ENCODE peak calls at places on chromosomes 11 and 22, in eight cellular contexts. E is left ventricle myocardium inferior; H is EL; D is activated T-cell treated with anti-CD3 and anti-CD28 coated beads, Interleukin-2, amount 50 U/mL, for 72 hours; Y is Jurkat, Clone E6-1; F is neural progenitor cell; Z is neuronal stem cell; C is dermis blood vessel endothelial cell. M is an unnamed sample.

GRCh38 chr11:29773656-29774264 is 243.1 kb downstream of the KCNA4 start:
- DNase-seq in E (peak; percentile 25), H (no peak), D (no peak), Y (no peak), F (no peak), Z (no peak), C (no peak), M (no peak)

GRCh38 chr11:126408901-126409670 is 53.6 kb downstream of the ST3GAL4 start:
- DNase-seq in E (no peak), H (no peak), D (no peak), Y (no peak), F (no peak), Z (no peak), C (no peak), M (no peak)

GRCh38 chr11:84264066-84264465 is 977.9 kb upstream of the CCDC90B start:
- DNase-seq in E (no peak), H (no peak), D (no peak), Y (no peak), F (no peak), Z (no peak), C (no peak), M (no peak)

GRCh38 chr22:48496226-48496845 is 1331.3 kb downstream of the BRD1 start:
- DNase-seq in E (peak; percentile 5), H (no peak), D (no peak), Y (no peak), F (no peak), Z (no peak), C (no peak), M (no peak)

GRCh38 chr11:69044111-69045013 is 4.4 kb upstream of the TPCN2 start:
- DNase-seq in E (peak; percentile 78), H (peak; percentile 85), D (peak; percentile 21), Y (no peak), F (peak; percentile 82), Z (peak; percentile 43), C (peak; percentile 71), M (no peak)

GRCh38 chr22:44883011-44883421 is 126.8 kb downstream of the PHF21B start:
- DNase-seq in E (no peak), H (no peak), D (no peak), Y (no peak), F (no peak), Z (no peak), C (no peak), M (no peak)

GRCh38 chr22:23773247-23774113 is 831 bp downstream of the MMP11 start:
- DNase-seq in E (peak; percentile 61), H (no peak), D (no peak), Y (no peak), F (no peak), Z (no peak), C (no peak), M (no peak)

GRCh38 chr11:90426442-90426841 is 203.6 kb upstream of the CHORDC1 start:
- DNase-seq in E (no peak), H (no peak), D (no peak), Y (no peak), F (no peak), Z (no peak), C (no peak), M (no peak)

GRCh38 chr22:27310966-27311665 is 490.4 kb downstream of the MN1 start:
- DNase-seq in E (no peak), H (no peak), D (no peak), Y (no peak), F (peak; percentile 58), Z (no peak), C (no peak), M (no peak)

GRCh38 chr22:39943366-39943765 is 16.8 kb upstream of the TMA7B start:
- DNase-seq in E (no peak), H (no peak), D (peak; percentile 64), Y (no peak), F (peak; percentile 61), Z (no peak), C (no peak), M (no peak)

GRCh38 chr22:20091690-20092476 is 11.8 kb downstream of the DGCR8 start:
- DNase-seq in E (no peak), H (no peak), D (no peak), Y (no peak), F (no peak), Z (no peak), C (no peak), M (no peak)

GRCh38 chr11:125933030-125933813 is 12.6 kb upstream of the VSIG10L2 start:
- DNase-seq in E (no peak), H (no peak), D (peak; percentile 37), Y (peak; percentile 83), F (no peak), Z (no peak), C (no peak), M (no peak)

GRCh38 chr11:69484427-69485259 is 3.2 kb downstream of the LINC01488 start:
- DNase-seq in E (peak; percentile 13), H (no peak), D (no peak), Y (no peak), F (no peak), Z (no peak), C (no peak), M (no peak)

GRCh38 chr22:24086310-24086709 is 75.2 kb downstream of the CABIN1 start:
- DNase-seq in E (no peak), H (no peak), D (no peak), Y (no peak), F (no peak), Z (no peak), C (no peak), M (no peak)

GRCh38 chr11:93131709-93132108 is 66.1 kb downstream of the SLC36A4 start:
- DNase-seq in E (no peak), H (no peak), D (no peak), Y (no peak), F (peak; percentile 57), Z (no peak), C (peak; percentile 52), M (no peak)

GRCh38 chr22:36398602-36399472 is 11.1 kb upstream of the MYH9 start:
- DNase-seq in E (no peak), H (peak; percentile 89), D (no peak), Y (no peak), F (no peak), Z (no peak), C (peak; percentile 91), M (no peak)

GRCh38 chr11:93123351-93123898 is 74.4 kb downstream of the SLC36A4 start:
- DNase-seq in E (peak; percentile 53), H (no peak), D (no peak), Y (no peak), F (no peak), Z (no peak), C (no peak), M (no peak)

GRCh38 chr11:88250566-88251080 is 75.4 kb upstream of the RAB38 start:
- DNase-seq in E (no peak), H (no peak), D (no peak), Y (no peak), F (peak; percentile 2), Z (no peak), C (no peak), M (no peak)

GRCh38 chr11:10623797-10624761 is 55.6 kb upstream of the LYVE1 start:
- DNase-seq in E (no peak), H (peak; percentile 52), D (no peak), Y (no peak), F (no peak), Z (no peak), C (peak; percentile 22), M (no peak)

GRCh38 chr11:45347343-45347742 is 61.2 kb upstream of the SYT13 start:
- DNase-seq in E (no peak), H (no peak), D (no peak), Y (no peak), F (peak; percentile 42), Z (no peak), C (no peak), M (no peak)